ENCODE peak calls at places on chromosomes 16 and 17, in seven cellular contexts. A is HuH-7, I is nucleus accumbens, V is NCI-H1092, F is cortex of kidney, L is EL, D is kidney tubule cell. Z is an unnamed sample.
A peak's percentile ranks its signal among the peaks of the same experiment; 100 is the strongest.

GRCh38 chr17:35892091-35892637 is 12.0 kb upstream of the CCL5 start:
- DNase-seq in A (no peak), I (no peak), V (no peak), F (no peak), L (peak; percentile 45), D (peak; percentile 58), Z (no peak)

GRCh38 chr16:88194397-88195020 is 188.2 kb upstream of the ZNF469 start:
- DNase-seq in A (no peak), I (no peak), V (peak; percentile 58), F (no peak), L (no peak), D (peak; percentile 61), Z (no peak)

GRCh38 chr16:46427340-46428107 is 193.7 kb downstream of the SHCBP1 start:
- DNase-seq in A (no peak), I (no peak), V (no peak), F (no peak), L (no peak), D (no peak), Z (no peak)

GRCh38 chr16:14095883-14096551 is 24.9 kb downstream of the MRTFB start:
- DNase-seq in A (no peak), I (no peak), V (no peak), F (no peak), L (no peak), D (peak; percentile 67), Z (no peak)

GRCh38 chr16:28534542-28535373 is 4.0 kb downstream of the NUPR1 start:
- DNase-seq in A (no peak), I (no peak), V (no peak), F (no peak), L (no peak), D (no peak), Z (no peak)

GRCh38 chr16:89341274-89341673 is 123.8 kb downstream of the ZNF778 start:
- DNase-seq in A (no peak), I (no peak), V (no peak), F (no peak), L (no peak), D (no peak), Z (no peak)

GRCh38 chr17:32342603-32343325 is 791 bp upstream of the C17orf75 start:
- DNase-seq in A (no peak), I (no peak), V (no peak), F (no peak), L (no peak), D (no peak), Z (no peak)

GRCh38 chr17:75704963-75705875 is 16.0 kb upstream of the ITGB4 start:
- DNase-seq in A (no peak), I (no peak), V (no peak), F (no peak), L (no peak), D (no peak), Z (no peak)

GRCh38 chr16:79754081-79754872 is 153.7 kb upstream of the MAF start:
- DNase-seq in A (no peak), I (no peak), V (no peak), F (no peak), L (no peak), D (no peak), Z (no peak)

GRCh38 chr17:60170835-60171752 is 21.3 kb downstream of the CA4 start:
- DNase-seq in A (no peak), I (peak; percentile 24), V (peak; percentile 85), F (no peak), L (no peak), D (no peak), Z (peak; percentile 45)

GRCh38 chr17:31691251-31691905 is 167.7 kb downstream of the COPRS start:
- DNase-seq in A (no peak), I (no peak), V (no peak), F (no peak), L (no peak), D (no peak), Z (no peak)

GRCh38 chr17:45430738-45431530 is 1.7 kb downstream of the ARHGAP27 start:
- DNase-seq in A (peak; percentile 75), I (no peak), V (no peak), F (no peak), L (no peak), D (peak; percentile 46), Z (no peak)

GRCh38 chr16:22188595-22189442 is 17.3 kb upstream of the EEF2K start:
- DNase-seq in A (peak; percentile 69), I (peak; percentile 18), V (peak; percentile 21), F (no peak), L (peak; percentile 89), D (peak; percentile 96), Z (peak; percentile 9)

GRCh38 chr16:24819462-24820040 is 26.2 kb upstream of the SLC5A11 start:
- DNase-seq in A (no peak), I (no peak), V (no peak), F (no peak), L (no peak), D (no peak), Z (no peak)

GRCh38 chr16:55543470-55543869 is 23.0 kb upstream of the CAPNS2 start:
- DNase-seq in A (no peak), I (no peak), V (peak; percentile 35), F (no peak), L (peak; percentile 42), D (peak; percentile 49), Z (no peak)

GRCh38 chr17:35167046-35167445 is 19.4 kb downstream of the UNC45B start:
- DNase-seq in A (no peak), I (no peak), V (no peak), F (no peak), L (no peak), D (peak; percentile 51), Z (no peak)

Z was measured in NCI-H2081 treated with DMSO at 0.1 percent for 48 hours.